ENCODE peak calls at places on chromosome 18, in ten cellular contexts. One of them, this sample, is unnamed.

GRCh38 chr18:63869374-63869773 is 18.1 kb upstream of the SERPINB2 start:
- DNase-seq in LoVo: no peak
- DNase-seq in ecto neural progenitor cell: no peak
- DNase-seq in astrocyte of the spinal cord: peak
- DNase-seq in skeletal muscle cell: peak
- DNase-seq in mesendoderm: no peak
- DNase-seq in hypothalamus: no peak
- DNase-seq in DMS153: no peak
- DNase-seq in T-helper 2 cell: no peak
- DNase-seq in EL: peak
- DNase-seq in this sample: no peak

GRCh38 chr18:21194871-21195771 is 46.9 kb upstream of the GREB1L start:
- DNase-seq in mesendoderm: peak
- DNase-seq in ecto neural progenitor cell: no peak
- DNase-seq in DMS153: peak
- DNase-seq in T-helper 2 cell: peak
- DNase-seq in EL: peak
- DNase-seq in hypothalamus: no peak
- DNase-seq in LoVo: peak
- DNase-seq in astrocyte of the spinal cord: peak
- DNase-seq in skeletal muscle cell: peak
- DNase-seq in this sample: peak

GRCh38 chr18:7438631-7439030 is 128.5 kb upstream of the PTPRM start:
- DNase-seq in ecto neural progenitor cell: no peak
- DNase-seq in skeletal muscle cell: no peak
- DNase-seq in T-helper 2 cell: no peak
- DNase-seq in LoVo: no peak
- DNase-seq in DMS153: no peak
- DNase-seq in astrocyte of the spinal cord: no peak
- DNase-seq in hypothalamus: no peak
- DNase-seq in EL: no peak
- DNase-seq in mesendoderm: no peak
- DNase-seq in this sample: no peak

GRCh38 chr18:48780151-48781001 is 170.4 kb downstream of the SMAD7 start:
- DNase-seq in astrocyte of the spinal cord: peak
- DNase-seq in DMS153: no peak
- DNase-seq in LoVo: no peak
- DNase-seq in ecto neural progenitor cell: peak
- DNase-seq in mesendoderm: no peak
- DNase-seq in T-helper 2 cell: no peak
- DNase-seq in skeletal muscle cell: no peak
- DNase-seq in hypothalamus: no peak
- DNase-seq in EL: no peak
- DNase-seq in this sample: peak

GRCh38 chr18:22344908-22345670 is 72.6 kb downstream of the CTAGE1 start:
- DNase-seq in T-helper 2 cell: peak
- DNase-seq in mesendoderm: no peak
- DNase-seq in hypothalamus: no peak
- DNase-seq in ecto neural progenitor cell: no peak
- DNase-seq in skeletal muscle cell: no peak
- DNase-seq in LoVo: peak
- DNase-seq in astrocyte of the spinal cord: no peak
- DNase-seq in DMS153: no peak
- DNase-seq in EL: no peak
- DNase-seq in this sample: no peak

GRCh38 chr18:54392621-54393023 is 34.9 kb downstream of the C18orf54 start:
- DNase-seq in DMS153: no peak
- DNase-seq in hypothalamus: no peak
- DNase-seq in T-helper 2 cell: peak
- DNase-seq in skeletal muscle cell: no peak
- DNase-seq in ecto neural progenitor cell: no peak
- DNase-seq in astrocyte of the spinal cord: peak
- DNase-seq in LoVo: peak
- DNase-seq in EL: peak
- DNase-seq in mesendoderm: peak
- DNase-seq in this sample: peak

GRCh38 chr18:24019641-24020331 is 5.2 kb downstream of the TTC39C start:
- DNase-seq in astrocyte of the spinal cord: peak
- DNase-seq in ecto neural progenitor cell: no peak
- DNase-seq in skeletal muscle cell: no peak
- DNase-seq in LoVo: no peak
- DNase-seq in EL: no peak
- DNase-seq in T-helper 2 cell: peak
- DNase-seq in DMS153: no peak
- DNase-seq in mesendoderm: no peak
- DNase-seq in hypothalamus: no peak
- DNase-seq in this sample: peak

GRCh38 chr18:44914028-44914427 is 233.3 kb downstream of the SETBP1 start:
- DNase-seq in DMS153: no peak
- DNase-seq in hypothalamus: no peak
- DNase-seq in astrocyte of the spinal cord: no peak
- DNase-seq in T-helper 2 cell: no peak
- DNase-seq in ecto neural progenitor cell: no peak
- DNase-seq in mesendoderm: no peak
- DNase-seq in LoVo: no peak
- DNase-seq in EL: no peak
- DNase-seq in skeletal muscle cell: no peak
- DNase-seq in this sample: no peak

GRCh38 chr18:46155652-46156051 is 51.5 kb downstream of the HAUS1 start:
- DNase-seq in skeletal muscle cell: peak
- DNase-seq in EL: peak
- DNase-seq in DMS153: no peak
- DNase-seq in hypothalamus: no peak
- DNase-seq in astrocyte of the spinal cord: peak
- DNase-seq in LoVo: peak
- DNase-seq in ecto neural progenitor cell: no peak
- DNase-seq in T-helper 2 cell: peak
- DNase-seq in mesendoderm: peak
- DNase-seq in this sample: peak

GRCh38 chr18:72542993-72543361 is 1.2 kb downstream of the CBLN2 start:
- DNase-seq in LoVo: no peak
- DNase-seq in EL: no peak
- DNase-seq in mesendoderm: peak
- DNase-seq in ecto neural progenitor cell: peak
- DNase-seq in T-helper 2 cell: peak
- DNase-seq in hypothalamus: no peak
- DNase-seq in astrocyte of the spinal cord: peak
- DNase-seq in DMS153: peak
- DNase-seq in skeletal muscle cell: no peak
- DNase-seq in this sample: peak

GRCh38 chr18:77167276-77167675 is 34.7 kb upstream of the MBP start:
- DNase-seq in mesendoderm: no peak
- DNase-seq in EL: no peak
- DNase-seq in T-helper 2 cell: no peak
- DNase-seq in ecto neural progenitor cell: no peak
- DNase-seq in LoVo: no peak
- DNase-seq in astrocyte of the spinal cord: no peak
- DNase-seq in DMS153: no peak
- DNase-seq in hypothalamus: no peak
- DNase-seq in skeletal muscle cell: no peak
- DNase-seq in this sample: no peak

GRCh38 chr18:2223859-2224258 is 347.4 kb downstream of the METTL4 start:
- DNase-seq in LoVo: no peak
- DNase-seq in hypothalamus: no peak
- DNase-seq in astrocyte of the spinal cord: peak
- DNase-seq in T-helper 2 cell: no peak
- DNase-seq in skeletal muscle cell: no peak
- DNase-seq in EL: peak
- DNase-seq in ecto neural progenitor cell: no peak
- DNase-seq in DMS153: no peak
- DNase-seq in mesendoderm: peak
- DNase-seq in this sample: peak

GRCh38 chr18:54679318-54680149 is 88.5 kb downstream of the DYNAP start:
- DNase-seq in ecto neural progenitor cell: no peak
- DNase-seq in astrocyte of the spinal cord: peak
- DNase-seq in LoVo: peak
- DNase-seq in EL: peak
- DNase-seq in skeletal muscle cell: peak
- DNase-seq in hypothalamus: no peak
- DNase-seq in DMS153: peak
- DNase-seq in mesendoderm: peak
- DNase-seq in T-helper 2 cell: peak
- DNase-seq in this sample: peak

GRCh38 chr18:6624271-6624670 is 105.2 kb upstream of the ARHGAP28 start:
- DNase-seq in astrocyte of the spinal cord: peak
- DNase-seq in DMS153: no peak
- DNase-seq in skeletal muscle cell: peak
- DNase-seq in EL: peak
- DNase-seq in T-helper 2 cell: no peak
- DNase-seq in hypothalamus: no peak
- DNase-seq in LoVo: peak
- DNase-seq in ecto neural progenitor cell: no peak
- DNase-seq in mesendoderm: peak
- DNase-seq in this sample: peak

GRCh38 chr18:79410731-79411613 is 15.2 kb downstream of the NFATC1 start:
- DNase-seq in skeletal muscle cell: no peak
- DNase-seq in DMS153: no peak
- DNase-seq in EL: no peak
- DNase-seq in T-helper 2 cell: no peak
- DNase-seq in ecto neural progenitor cell: no peak
- DNase-seq in mesendoderm: no peak
- DNase-seq in LoVo: no peak
- DNase-seq in hypothalamus: no peak
- DNase-seq in astrocyte of the spinal cord: no peak
- DNase-seq in this sample: no peak

GRCh38 chr18:37529863-37530262 is 35.7 kb downstream of the CELF4 start:
- DNase-seq in LoVo: no peak
- DNase-seq in astrocyte of the spinal cord: no peak
- DNase-seq in DMS153: no peak
- DNase-seq in hypothalamus: no peak
- DNase-seq in ecto neural progenitor cell: no peak
- DNase-seq in mesendoderm: no peak
- DNase-seq in T-helper 2 cell: no peak
- DNase-seq in skeletal muscle cell: no peak
- DNase-seq in EL: no peak
- DNase-seq in this sample: no peak

GRCh38 chr18:77087391-77088141 is 45.0 kb downstream of the MBP start:
- DNase-seq in ecto neural progenitor cell: peak
- DNase-seq in hypothalamus: no peak
- DNase-seq in LoVo: no peak
- DNase-seq in DMS153: no peak
- DNase-seq in skeletal muscle cell: no peak
- DNase-seq in EL: no peak
- DNase-seq in mesendoderm: peak
- DNase-seq in astrocyte of the spinal cord: peak
- DNase-seq in T-helper 2 cell: no peak
- DNase-seq in this sample: peak

GRCh38 chr18:13619505-13620205 is 106.7 kb downstream of the FAM210A start:
- DNase-seq in ecto neural progenitor cell: no peak
- DNase-seq in DMS153: no peak
- DNase-seq in skeletal muscle cell: no peak
- DNase-seq in LoVo: no peak
- DNase-seq in EL: no peak
- DNase-seq in mesendoderm: no peak
- DNase-seq in hypothalamus: no peak
- DNase-seq in T-helper 2 cell: no peak
- DNase-seq in astrocyte of the spinal cord: no peak
- DNase-seq in this sample: no peak

GRCh38 chr18:10015941-10016819 is 102.4 kb downstream of the VAPA start:
- DNase-seq in EL: peak
- DNase-seq in T-helper 2 cell: no peak
- DNase-seq in mesendoderm: peak
- DNase-seq in DMS153: no peak
- DNase-seq in astrocyte of the spinal cord: peak
- DNase-seq in LoVo: no peak
- DNase-seq in skeletal muscle cell: peak
- DNase-seq in ecto neural progenitor cell: no peak
- DNase-seq in hypothalamus: no peak
- DNase-seq in this sample: peak

GRCh38 chr18:44835555-44836156 is 155.0 kb downstream of the SETBP1 start:
- DNase-seq in ecto neural progenitor cell: no peak
- DNase-seq in LoVo: no peak
- DNase-seq in skeletal muscle cell: no peak
- DNase-seq in mesendoderm: peak
- DNase-seq in hypothalamus: no peak
- DNase-seq in EL: no peak
- DNase-seq in DMS153: no peak
- DNase-seq in astrocyte of the spinal cord: no peak
- DNase-seq in T-helper 2 cell: no peak
- DNase-seq in this sample: peak

GRCh38 chr18:73959341-73959740 is 188.3 kb downstream of the FBXO15 start:
- DNase-seq in T-helper 2 cell: no peak
- DNase-seq in skeletal muscle cell: no peak
- DNase-seq in DMS153: no peak
- DNase-seq in ecto neural progenitor cell: no peak
- DNase-seq in EL: no peak
- DNase-seq in LoVo: no peak
- DNase-seq in hypothalamus: no peak
- DNase-seq in mesendoderm: no peak
- DNase-seq in astrocyte of the spinal cord: peak
- DNase-seq in this sample: no peak

GRCh38 chr18:10530852-10531251 is 5.0 kb downstream of the NAPG start:
- DNase-seq in mesendoderm: no peak
- DNase-seq in skeletal muscle cell: no peak
- DNase-seq in EL: no peak
- DNase-seq in astrocyte of the spinal cord: peak
- DNase-seq in LoVo: peak
- DNase-seq in T-helper 2 cell: peak
- DNase-seq in hypothalamus: no peak
- DNase-seq in ecto neural progenitor cell: no peak
- DNase-seq in DMS153: no peak
- DNase-seq in this sample: no peak

GRCh38 chr18:25061345-25061744 is 290.6 kb downstream of the ZNF521 start:
- DNase-seq in EL: no peak
- DNase-seq in astrocyte of the spinal cord: no peak
- DNase-seq in mesendoderm: no peak
- DNase-seq in ecto neural progenitor cell: no peak
- DNase-seq in skeletal muscle cell: no peak
- DNase-seq in DMS153: no peak
- DNase-seq in LoVo: no peak
- DNase-seq in hypothalamus: no peak
- DNase-seq in T-helper 2 cell: no peak
- DNase-seq in this sample: no peak

GRCh38 chr18:33670052-33670451 is 92.0 kb downstream of the ASXL3 start:
- DNase-seq in ecto neural progenitor cell: no peak
- DNase-seq in EL: no peak
- DNase-seq in T-helper 2 cell: no peak
- DNase-seq in mesendoderm: no peak
- DNase-seq in DMS153: no peak
- DNase-seq in LoVo: no peak
- DNase-seq in astrocyte of the spinal cord: no peak
- DNase-seq in hypothalamus: no peak
- DNase-seq in skeletal muscle cell: no peak
- DNase-seq in this sample: no peak

GRCh38 chr18:41873730-41874129 is 81.3 kb upstream of the PIK3C3 start:
- DNase-seq in mesendoderm: peak
- DNase-seq in T-helper 2 cell: no peak
- DNase-seq in astrocyte of the spinal cord: no peak
- DNase-seq in ecto neural progenitor cell: no peak
- DNase-seq in DMS153: no peak
- DNase-seq in hypothalamus: no peak
- DNase-seq in skeletal muscle cell: no peak
- DNase-seq in LoVo: no peak
- DNase-seq in EL: no peak
- DNase-seq in this sample: no peak

GRCh38 chr18:3380384-3380961 is 69.5 kb upstream of the TGIF1 start:
- DNase-seq in EL: peak
- DNase-seq in LoVo: no peak
- DNase-seq in ecto neural progenitor cell: no peak
- DNase-seq in T-helper 2 cell: peak
- DNase-seq in hypothalamus: no peak
- DNase-seq in mesendoderm: no peak
- DNase-seq in astrocyte of the spinal cord: no peak
- DNase-seq in DMS153: no peak
- DNase-seq in skeletal muscle cell: no peak
- DNase-seq in this sample: no peak

GRCh38 chr18:58991127-58991798 is 126.6 kb downstream of the ZNF532 start:
- DNase-seq in DMS153: no peak
- DNase-seq in EL: peak
- DNase-seq in LoVo: no peak
- DNase-seq in T-helper 2 cell: peak
- DNase-seq in mesendoderm: no peak
- DNase-seq in astrocyte of the spinal cord: peak
- DNase-seq in hypothalamus: no peak
- DNase-seq in ecto neural progenitor cell: no peak
- DNase-seq in skeletal muscle cell: no peak
- DNase-seq in this sample: peak

GRCh38 chr18:48874233-48874632 is 76.5 kb downstream of the SMAD7 start:
- DNase-seq in T-helper 2 cell: no peak
- DNase-seq in ecto neural progenitor cell: no peak
- DNase-seq in EL: no peak
- DNase-seq in skeletal muscle cell: no peak
- DNase-seq in LoVo: no peak
- DNase-seq in DMS153: no peak
- DNase-seq in astrocyte of the spinal cord: no peak
- DNase-seq in mesendoderm: no peak
- DNase-seq in hypothalamus: no peak
- DNase-seq in this sample: no peak

This sample was measured in astrocyte of the hippocampus.